ENCODE peak calls at places on chromosomes 16 and 17, in eight cellular contexts. D, P, M, F, C, I, S and U are unnamed samples.

GRCh38 chr16:26665166-26665939 is 401.4 kb upstream of the C16orf82 start:
- DNase-seq in D (no peak), I (no peak), F (no peak), P (peak), C (no peak), S (no peak), M (peak), U (no peak)

GRCh38 chr16:48978501-48978900 is 303.1 kb downstream of the CBLN1 start:
- DNase-seq in M (no peak), P (no peak), S (no peak), I (no peak), C (no peak), D (no peak), F (no peak), U (no peak)

GRCh38 chr17:81923302-81924260 is 4.0 kb downstream of the MAFG start:
- DNase-seq in F (peak), S (peak), M (no peak), I (peak), C (no peak), P (no peak), D (no peak), U (no peak)

GRCh38 chr17:6106212-6106611 is 36.0 kb downstream of the WSCD1 start:
- DNase-seq in P (no peak), M (no peak), F (no peak), I (no peak), D (no peak), S (no peak), C (no peak), U (no peak)

GRCh38 chr17:40560592-40561293 is 4.5 kb downstream of the CCR7 start:
- DNase-seq in F (no peak), M (no peak), I (peak), P (no peak), C (no peak), D (peak), S (peak), U (no peak)

GRCh38 chr17:3887811-3888210 is 5.0 kb downstream of the CAMKK1 start:
- DNase-seq in S (no peak), P (peak), I (no peak), F (no peak), C (no peak), D (no peak), M (no peak), U (no peak)

GRCh38 chr16:1281517-1281916 is 25.6 kb downstream of the TPSD1 start:
- DNase-seq in S (no peak), M (no peak), P (no peak), D (no peak), F (no peak), I (no peak), C (no peak), U (no peak)

GRCh38 chr16:88448461-88449266 is 4.4 kb upstream of the ZFPM1 start:
- DNase-seq in M (no peak), S (no peak), C (no peak), D (no peak), I (no peak), P (no peak), F (no peak), U (no peak)

GRCh38 chr17:3335876-3336275 is 37.7 kb upstream of the OR3A1 start:
- DNase-seq in I (no peak), M (no peak), S (no peak), F (no peak), C (no peak), D (no peak), P (no peak), U (no peak)

GRCh38 chr17:7336240-7337175 is at the start of gene ACAP1:
- DNase-seq in S (no peak), P (no peak), D (peak), C (no peak), F (peak), I (no peak), M (no peak), U (no peak)

GRCh38 chr16:49701867-49702494 is 153.9 kb downstream of the ZNF423 start:
- DNase-seq in F (peak), S (no peak), I (no peak), P (no peak), C (peak), M (peak), D (no peak), U (no peak)

GRCh38 chr16:9713151-9713550 is 469.1 kb downstream of the GRIN2A start:
- DNase-seq in F (no peak), P (no peak), S (no peak), M (no peak), C (no peak), I (no peak), D (no peak), U (no peak)

GRCh38 chr16:69319826-69320730 is 8.9 kb downstream of the VPS4A start:
- DNase-seq in P (no peak), F (no peak), D (no peak), I (no peak), M (no peak), S (no peak), C (no peak), U (no peak)

GRCh38 chr16:24635900-24636610 is 93.4 kb upstream of the TNRC6A start:
- DNase-seq in F (peak), D (no peak), M (peak), C (peak), I (peak), S (peak), P (peak), U (peak)

GRCh38 chr16:19704321-19705130 is 13.5 kb downstream of the KNOP1 start:
- DNase-seq in C (no peak), D (no peak), F (no peak), I (peak), P (no peak), S (peak), M (no peak), U (no peak)

GRCh38 chr17:29642171-29642611 is 19.5 kb upstream of the CORO6 start:
- DNase-seq in S (no peak), M (peak), F (no peak), C (no peak), P (no peak), I (no peak), D (no peak), U (peak)

GRCh38 chr16:88633684-88634140 is 4.7 kb upstream of the IL17C start:
- DNase-seq in F (peak), M (no peak), D (peak), S (peak), P (no peak), C (no peak), I (peak), U (no peak)

GRCh38 chr17:81429353-81429774 is 34.1 kb downstream of the BAHCC1 start:
- DNase-seq in M (peak), P (peak), C (peak), D (no peak), F (peak), I (peak), S (peak), U (peak)

GRCh38 chr17:70144260-70144846 is 25.0 kb upstream of the KCNJ2 start:
- DNase-seq in I (peak), S (no peak), M (peak), D (no peak), F (no peak), P (peak), C (no peak), U (no peak)

GRCh38 chr17:79252886-79253285 is 178.3 kb downstream of the ENGASE start:
- DNase-seq in F (no peak), M (no peak), C (no peak), P (no peak), D (no peak), S (no peak), I (no peak), U (peak)